ENCODE peak calls at places on chromosome X, in five cellular contexts. T is adipocyte, U is iPS DF 6.9, N is ovary, G is heart right ventricle. A is an unnamed sample.
A peak's percentile ranks its signal among the peaks of the same experiment; 100 is the strongest.

GRCh38 chrX:41721590-41721989 is 2.4 kb upstream of the GPR82 start:
- DNase-seq in G (no peak), N (no peak), T (no peak), U (no peak), A (no peak)

GRCh38 chrX:86806786-86807185 is 658.5 kb downstream of the DACH2 start:
- DNase-seq in U (peak; percentile 20), N (no peak), G (no peak), T (peak; percentile 0), A (peak; percentile 20)

GRCh38 chrX:111322231-111322855 is 52.1 kb upstream of the CAPN6 start:
- DNase-seq in G (no peak), U (no peak), N (no peak), T (no peak), A (no peak)

GRCh38 chrX:36414056-36414455 is 494.5 kb downstream of the CFAP47 start:
- DNase-seq in G (no peak), U (no peak), T (no peak), N (no peak), A (no peak)

GRCh38 chrX:14864626-14865025 is 8.2 kb downstream of the FANCB start:
- DNase-seq in T (peak; percentile 38), N (no peak), U (no peak), G (no peak), A (no peak)

GRCh38 chrX:100687546-100687945 is 43.5 kb downstream of the SRPX2 start:
- DNase-seq in U (no peak), G (no peak), N (no peak), T (no peak), A (no peak)

GRCh38 chrX:118534716-118535493 is 39.3 kb downstream of the DOCK11 start:
- DNase-seq in T (no peak), U (no peak), G (no peak), N (no peak), A (peak; percentile 20)

GRCh38 chrX:40166582-40166981 is 68.8 kb upstream of the BCOR start:
- DNase-seq in T (peak; percentile 82), U (no peak), N (peak; percentile 35), G (no peak), A (no peak)

GRCh38 chrX:100995469-100995868 is 26.0 kb downstream of the ARL13A start:
- DNase-seq in T (peak; percentile 35), U (no peak), G (no peak), N (no peak), A (no peak)

GRCh38 chrX:27086221-27086620 is 376.9 kb downstream of the PPP4R3C start:
- DNase-seq in N (no peak), G (no peak), U (no peak), T (no peak), A (no peak)

GRCh38 chrX:39813631-39814246 is 284.0 kb downstream of the BCOR start:
- DNase-seq in N (peak; percentile 74), G (peak; percentile 71), T (no peak), U (no peak), A (no peak)

GRCh38 chrX:40694833-40695232 is 40.5 kb downstream of the MED14 start:
- DNase-seq in N (no peak), U (no peak), G (no peak), T (no peak), A (no peak)

GRCh38 chrX:68286076-68286475 is 147.2 kb downstream of the OPHN1 start:
- DNase-seq in G (no peak), U (no peak), T (peak; percentile 50), N (no peak), A (no peak)

GRCh38 chrX:18574591-18574990 is 97.3 kb downstream of the RS1 start:
- DNase-seq in U (no peak), G (no peak), T (peak; percentile 66), N (peak; percentile 64), A (no peak)

GRCh38 chrX:143017272-143017671 is 8.5 kb upstream of the SPANXN4 start:
- DNase-seq in T (no peak), G (no peak), U (no peak), N (no peak), A (no peak)

GRCh38 chrX:99522450-99522849 is 887.6 kb downstream of the PCDH19 start:
- DNase-seq in U (no peak), N (no peak), G (no peak), T (no peak), A (no peak)

GRCh38 chrX:143500751-143501150 is 16.5 kb downstream of the SPANXN3 start:
- DNase-seq in U (no peak), G (no peak), T (no peak), N (no peak), A (no peak)

GRCh38 chrX:79182616-79183015 is 38.1 kb downstream of the GPR174 start:
- DNase-seq in U (no peak), G (no peak), T (no peak), N (no peak), A (no peak)

GRCh38 chrX:94051926-94052325 is 377.9 kb downstream of the FAM133A start:
- DNase-seq in U (no peak), N (no peak), T (no peak), G (no peak), A (peak; percentile 48)

GRCh38 chrX:10574663-10575062 is 45.7 kb downstream of the MID1 start:
- DNase-seq in U (no peak), T (no peak), N (no peak), G (no peak), A (no peak)

GRCh38 chrX:123504630-123505270 is 228.1 kb downstream of the THOC2 start:
- DNase-seq in N (no peak), U (peak; percentile 7), G (no peak), T (no peak), A (no peak)

GRCh38 chrX:130975947-130976346 is 72.9 kb upstream of the ENOX2 start:
- DNase-seq in G (no peak), U (no peak), T (peak; percentile 60), N (no peak), A (peak; percentile 2)

GRCh38 chrX:42246814-42247213 is 323.5 kb upstream of the CASK start:
- DNase-seq in U (no peak), T (peak; percentile 13), N (no peak), G (no peak), A (no peak)

GRCh38 chrX:133544105-133544504 is 128.8 kb upstream of the GPC4 start:
- DNase-seq in U (no peak), T (peak; percentile 65), G (no peak), N (no peak), A (no peak)

GRCh38 chrX:102917801-102918200 is 19.3 kb upstream of the RAB40AL start:
- DNase-seq in N (no peak), T (no peak), G (no peak), U (no peak), A (no peak)

GRCh38 chrX:23103546-23103945 is 103.8 kb downstream of the DDX53 start:
- DNase-seq in N (no peak), T (no peak), U (no peak), G (no peak), A (no peak)

GRCh38 chrX:19765628-19766027 is 121.8 kb downstream of the SH3KBP1 start:
- DNase-seq in G (no peak), U (no peak), T (no peak), N (no peak), A (no peak)
- H3K4me1 ChIP-seq in G (peaks cover 21% of the 10 kb centered on the region), U (no peaks in the 10 kb centered on the region), T (peaks cover 5% of the 10 kb centered on the region), N (no peaks in the 10 kb centered on the region), A (no peaks in the 10 kb centered on the region)

DNA sequence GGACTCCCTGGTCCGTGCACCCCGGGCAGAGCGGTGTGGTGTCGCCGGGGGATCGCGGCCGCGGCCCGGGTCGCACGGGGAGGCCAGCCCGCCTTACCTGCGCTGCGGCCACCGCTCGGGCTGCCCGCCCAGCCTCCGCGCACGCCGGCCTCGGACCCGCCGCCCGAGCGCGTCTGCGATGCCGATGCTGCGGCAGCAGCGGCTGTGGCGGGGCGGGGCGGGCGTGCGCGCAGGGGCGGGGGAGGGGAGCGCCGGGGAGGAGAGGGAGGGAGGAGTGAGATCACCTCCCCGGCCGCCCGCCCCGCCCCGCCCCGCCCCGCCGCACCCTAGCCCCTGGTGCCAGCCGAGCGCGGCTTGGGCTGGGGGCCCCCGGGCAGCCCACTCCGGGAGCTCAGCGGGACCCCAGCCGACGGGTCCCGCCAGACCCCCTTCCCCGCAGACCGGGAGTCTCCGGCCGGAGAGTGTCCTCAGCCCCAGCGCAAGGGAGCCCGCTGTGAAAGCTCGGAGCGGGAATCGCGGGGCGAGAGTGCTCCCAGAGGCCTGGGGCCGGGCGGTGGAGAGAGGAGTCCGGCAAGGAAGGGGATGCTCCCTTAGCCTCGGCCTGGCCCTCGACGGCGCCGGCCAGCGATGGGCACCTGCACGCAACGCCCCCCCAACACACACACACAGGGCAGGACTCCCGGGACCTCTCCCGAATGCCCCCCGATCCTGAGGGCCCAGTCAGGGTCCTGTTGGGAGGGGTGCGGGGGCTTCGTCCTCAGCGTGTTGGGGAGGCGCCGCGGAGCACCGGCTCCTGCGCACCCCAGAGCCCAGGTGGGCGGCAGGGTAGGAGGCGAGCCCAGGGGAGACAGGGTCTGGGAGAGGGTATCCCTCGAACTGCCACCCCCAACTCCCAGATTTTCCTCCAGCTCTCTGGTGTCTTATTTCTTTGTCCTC is at the start of gene L1CAM:
- DNase-seq in U (no peak), T (no peak), G (no peak), N (no peak), A (no peak)
- H3K4me3 ChIP-seq in U (peak within 1 kb of the TSS; percentile 55), T (no peak within 1 kb of the TSS), G (no peak within 1 kb of the TSS), N (no peak within 1 kb of the TSS), A (peak within 1 kb of the TSS; percentile 40)

GRCh38 chrX:46324166-46324565 is 221.1 kb downstream of the ZNF674 start:
- DNase-seq in N (no peak), G (no peak), U (no peak), T (no peak), A (no peak)
- H3K4me1 ChIP-seq in N (peaks cover 2% of the 10 kb centered on the region), G (peaks cover 9% of the 10 kb centered on the region), U (peaks cover 5% of the 10 kb centered on the region), T (peaks cover 15% of the 10 kb centered on the region), A (peaks cover 3% of the 10 kb centered on the region)

DNA sequence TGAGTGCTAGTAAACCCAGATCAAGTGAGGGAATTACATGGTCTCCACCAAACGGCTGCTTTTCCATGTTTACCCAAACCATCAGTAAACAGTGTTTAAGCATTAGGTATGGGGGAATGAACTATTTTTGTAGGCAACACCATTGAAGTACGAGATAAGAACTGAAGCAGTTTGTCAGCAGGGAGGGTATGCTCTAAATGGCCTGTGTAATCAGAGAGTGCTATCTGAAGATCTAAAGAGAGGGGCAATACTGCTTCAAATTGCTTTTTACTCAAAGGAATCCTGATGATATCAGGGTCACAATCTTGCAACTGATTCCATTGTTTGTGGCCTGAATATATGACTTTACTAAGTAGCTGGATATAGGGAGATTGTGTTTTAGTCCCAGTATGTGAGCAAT is 10.4 kb upstream of the SPIN4 start:
- DNase-seq in T (no peak), U (no peak), N (no peak), G (no peak), A (no peak)
- H3K4me3 ChIP-seq in T (no peak overlapping the region), U (no peak overlapping the region), N (no peak overlapping the region), G (no peak overlapping the region), A (no peak overlapping the region)